ENCODE peak calls at places on chromosome 11, in seven cellular contexts. D is NCI-H146, O is EL, U is HT-29, T is choroid plexus epithelial cell, V is NCI-H460, Z is adrenal gland. N is an unnamed sample.

GRCh38 chr11:66022401-66023185 is 3.7 kb downstream of the CATSPER1 start:
- DNase-seq in D (peak), O (peak), U (peak), T (peak), V (peak), Z (peak), N (peak)

GRCh38 chr11:80096736-80097135 is 655.9 kb upstream of the TENM4 start:
- DNase-seq in D (no peak), O (peak), U (no peak), T (peak), V (no peak), Z (peak), N (no peak)

GRCh38 chr11:96389604-96390402 is at the start of the genes CCDC82 and JRKL:
- DNase-seq in D (peak), O (peak), U (peak), T (peak), V (peak), Z (peak), N (peak)

GRCh38 chr11:83865636-83866461 is 579.7 kb upstream of the CCDC90B start:
- DNase-seq in D (no peak), O (peak), U (no peak), T (peak), V (no peak), Z (peak), N (no peak)

GRCh38 chr11:86802601-86803051 is 2.3 kb downstream of the PRSS23 start:
- DNase-seq in D (peak), O (peak), U (peak), T (peak), V (peak), Z (peak), N (no peak)

GRCh38 chr11:90213322-90213721 is 9.5 kb downstream of the CHORDC1 start:
- DNase-seq in D (no peak), O (no peak), U (no peak), T (no peak), V (no peak), Z (no peak), N (no peak)

GRCh38 chr11:100810146-100810545 is 123.1 kb downstream of the ARHGAP42 start:
- DNase-seq in D (no peak), O (peak), U (no peak), T (peak), V (no peak), Z (no peak), N (no peak)

GRCh38 chr11:65316979-65317786 is 2.5 kb downstream of the CDC42EP2 start:
- DNase-seq in D (peak), O (peak), U (peak), T (peak), V (no peak), Z (peak), N (no peak)

GRCh38 chr11:102375720-102376399 is 28.8 kb downstream of the BIRC2 start:
- DNase-seq in D (no peak), O (no peak), U (no peak), T (no peak), V (no peak), Z (no peak), N (no peak)

GRCh38 chr11:8219257-8220021 is 44.2 kb downstream of the LMO1 start:
- DNase-seq in D (peak), O (peak), U (peak), T (peak), V (peak), Z (peak), N (no peak)

GRCh38 chr11:565921-566509 is 5.2 kb downstream of the RASSF7 start:
- DNase-seq in D (no peak), O (no peak), U (peak), T (no peak), V (no peak), Z (no peak), N (no peak)

GRCh38 chr11:2298795-2299747 is 2.6 kb downstream of the C11orf21 start:
- DNase-seq in D (peak), O (no peak), U (peak), T (peak), V (peak), Z (no peak), N (peak)

GRCh38 chr11:125166347-125166841 is 1.8 kb downstream of the PKNOX2 start:
- DNase-seq in D (no peak), O (no peak), U (no peak), T (peak), V (no peak), Z (no peak), N (peak)

GRCh38 chr11:12599408-12600143 is 74.6 kb upstream of the TEAD1 start:
- DNase-seq in D (peak), O (peak), U (peak), T (no peak), V (peak), Z (peak), N (peak)

GRCh38 chr11:34600339-34601084 is 20.4 kb upstream of the EHF start:
- DNase-seq in D (no peak), O (peak), U (peak), T (no peak), V (no peak), Z (no peak), N (no peak)

GRCh38 chr11:12278766-12279671 is 98.4 kb upstream of the PARVA start:
- DNase-seq in D (peak), O (no peak), U (peak), T (no peak), V (no peak), Z (no peak), N (no peak)

GRCh38 chr11:15941206-15941770 is 415.1 kb downstream of the SOX6 start:
- DNase-seq in D (no peak), O (peak), U (no peak), T (peak), V (no peak), Z (peak), N (peak)

GRCh38 chr11:12216100-12216499 is 105.7 kb downstream of the MICAL2 start:
- DNase-seq in D (no peak), O (no peak), U (peak), T (no peak), V (no peak), Z (no peak), N (no peak)

GRCh38 chr11:85596886-85597285 is 30.3 kb downstream of the DLG2 start:
- DNase-seq in D (no peak), O (no peak), U (no peak), T (no peak), V (no peak), Z (no peak), N (no peak)

GRCh38 chr11:132771746-132772145 is 760.6 kb downstream of the OPCML start:
- DNase-seq in D (no peak), O (no peak), U (no peak), T (no peak), V (no peak), Z (no peak), N (no peak)

GRCh38 chr11:59062602-59063529 is 23.2 kb upstream of the GLYATL1B start:
- DNase-seq in D (no peak), O (no peak), U (no peak), T (no peak), V (no peak), Z (no peak), N (no peak)

GRCh38 chr11:113316251-113316650 is 1.9 kb downstream of the TTC12 start:
- DNase-seq in D (no peak), O (no peak), U (no peak), T (no peak), V (no peak), Z (no peak), N (no peak)

GRCh38 chr11:68041617-68042218 is 2.9 kb downstream of the TCIRG1 start:
- DNase-seq in D (no peak), O (no peak), U (no peak), T (no peak), V (no peak), Z (peak), N (no peak)

GRCh38 chr11:121446752-121447156 is 5.4 kb upstream of the SORL1 start:
- DNase-seq in D (no peak), O (no peak), U (peak), T (peak), V (no peak), Z (no peak), N (no peak)

GRCh38 chr11:33936745-33937612 is 45.1 kb upstream of the LMO2 start:
- DNase-seq in D (peak), O (peak), U (no peak), T (peak), V (no peak), Z (peak), N (no peak)

GRCh38 chr11:115234794-115235193 is 269.4 kb downstream of the CADM1 start:
- DNase-seq in D (no peak), O (no peak), U (no peak), T (no peak), V (no peak), Z (no peak), N (no peak)

GRCh38 chr11:7677801-7678201 is 4.5 kb upstream of the CYB5R2 start:
- DNase-seq in D (no peak), O (peak), U (no peak), T (peak), V (no peak), Z (no peak), N (no peak)

GRCh38 chr11:125902927-125903752 is at the start of gene PUS3:
- DNase-seq in D (peak), O (peak), U (peak), T (peak), V (peak), Z (peak), N (peak)

GRCh38 chr11:73297702-73298101 is 10.4 kb upstream of the ARHGEF17 start:
- DNase-seq in D (no peak), O (no peak), U (no peak), T (no peak), V (no peak), Z (no peak), N (no peak)

N was measured in neuronal stem cell.